ENCODE peak calls at places on chromosomes 7 and 10, in ten cellular contexts. P, B, L, E, N, C, W, I, M and T are unnamed samples.

GRCh38 chr10:120746016-120746755 is 105.0 kb upstream of the WDR11 start:
- DNase-seq in P (no peak), B (peak; percentile 7), L (no peak), E (no peak), N (no peak), C (peak; percentile 38), W (no peak), I (no peak), M (no peak), T (no peak)

GRCh38 chr7:111011500-111011899 is 79.4 kb upstream of the LRRN3 start:
- DNase-seq in P (no peak), B (peak; percentile 4), L (peak; percentile 38), E (no peak), N (peak; percentile 33), C (no peak), W (no peak), I (no peak), M (no peak), T (peak; percentile 16)

GRCh38 chr10:11397077-11397476 is 214.4 kb downstream of the USP6NL start:
- DNase-seq in P (no peak), B (no peak), L (no peak), E (no peak), N (no peak), C (no peak), W (no peak), I (no peak), M (no peak), T (no peak)

GRCh38 chr7:51366930-51367613 is 50.5 kb upstream of the COBL start:
- DNase-seq in P (peak; percentile 61), B (peak; percentile 46), L (peak; percentile 54), E (no peak), N (peak; percentile 62), C (peak; percentile 30), W (no peak), I (peak; percentile 36), M (peak; percentile 25), T (peak; percentile 75)

GRCh38 chr10:114064151-114065045 is 20.7 kb downstream of the ADRB1 start:
- DNase-seq in P (no peak), B (no peak), L (no peak), E (no peak), N (no peak), C (no peak), W (no peak), I (no peak), M (no peak), T (no peak)

GRCh38 chr7:116591202-116592040 is 66.6 kb downstream of the CAV1 start:
- DNase-seq in P (no peak), B (peak; percentile 64), L (peak; percentile 60), E (no peak), N (peak; percentile 46), C (no peak), W (no peak), I (no peak), M (no peak), T (peak; percentile 74)

GRCh38 chr10:14074062-14074884 is 256.5 kb downstream of the FRMD4A start:
- DNase-seq in P (peak; percentile 88), B (peak; percentile 100), L (peak; percentile 100), E (peak; percentile 94), N (peak; percentile 97), C (no peak), W (no peak), I (no peak), M (peak; percentile 73), T (peak; percentile 95)

GRCh38 chr10:96281444-96282029 is 10.2 kb upstream of the BLNK start:
- DNase-seq in P (no peak), B (peak; percentile 54), L (no peak), E (no peak), N (no peak), C (no peak), W (no peak), I (no peak), M (no peak), T (no peak)

GRCh38 chr10:1605999-1606940 is 131.1 kb downstream of the ADARB2 start:
- DNase-seq in P (no peak), B (no peak), L (no peak), E (no peak), N (no peak), C (no peak), W (no peak), I (no peak), M (no peak), T (no peak)

GRCh38 chr7:104137971-104138370 is 69.8 kb downstream of the ORC5 start:
- DNase-seq in P (no peak), B (peak; percentile 41), L (peak; percentile 52), E (peak; percentile 11), N (no peak), C (no peak), W (no peak), I (no peak), M (no peak), T (peak; percentile 51)

GRCh38 chr10:43884516-43885105 is 235.9 kb upstream of the ZNF32 start:
- DNase-seq in P (no peak), B (no peak), L (no peak), E (no peak), N (no peak), C (no peak), W (no peak), I (no peak), M (no peak), T (no peak)

GRCh38 chr7:64630496-64630895 is 35.4 kb upstream of the ZNF107 start:
- DNase-seq in P (no peak), B (no peak), L (peak; percentile 57), E (no peak), N (no peak), C (no peak), W (no peak), I (no peak), M (no peak), T (peak; percentile 17)

GRCh38 chr10:53209941-53210611 is 437.5 kb upstream of the MBL2 start:
- DNase-seq in P (peak; percentile 33), B (peak; percentile 60), L (peak; percentile 37), E (peak; percentile 13), N (peak; percentile 49), C (no peak), W (no peak), I (no peak), M (no peak), T (peak; percentile 97)

GRCh38 chr10:73810735-73811465 is 498 bp downstream of the NDST2 start:
- DNase-seq in P (no peak), B (peak; percentile 8), L (peak; percentile 51), E (no peak), N (no peak), C (peak; percentile 50), W (peak; percentile 19), I (peak; percentile 28), M (peak; percentile 64), T (peak; percentile 68)

GRCh38 chr10:133264455-133264854 is 12.2 kb downstream of the ADAM8 start:
- DNase-seq in P (no peak), B (no peak), L (no peak), E (no peak), N (peak; percentile 18), C (peak; percentile 56), W (no peak), I (no peak), M (peak; percentile 70), T (peak; percentile 15)

GRCh38 chr10:46543379-46544014 is 13.0 kb downstream of the GPRIN2 start:
- DNase-seq in P (no peak), B (no peak), L (no peak), E (no peak), N (no peak), C (no peak), W (no peak), I (no peak), M (peak; percentile 15), T (no peak)

GRCh38 chr7:24244554-24244953 is 39.4 kb upstream of the NPY start:
- DNase-seq in P (no peak), B (no peak), L (no peak), E (no peak), N (no peak), C (no peak), W (no peak), I (no peak), M (no peak), T (no peak)

GRCh38 chr7:130674456-130674855 is 5.9 kb upstream of the COPG2 start:
- DNase-seq in P (no peak), B (no peak), L (no peak), E (no peak), N (no peak), C (no peak), W (no peak), I (no peak), M (no peak), T (no peak)

GRCh38 chr7:1450987-1451386 is 8.3 kb downstream of the MICALL2 start:
- DNase-seq in P (no peak), B (no peak), L (no peak), E (no peak), N (no peak), C (no peak), W (no peak), I (no peak), M (no peak), T (no peak)

GRCh38 chr10:5291501-5292195 is 73.1 kb upstream of the UCN3 start:
- DNase-seq in P (peak; percentile 77), B (peak; percentile 99), L (peak; percentile 94), E (peak; percentile 65), N (peak; percentile 98), C (peak; percentile 84), W (peak; percentile 41), I (no peak), M (peak; percentile 36), T (peak; percentile 67)

GRCh38 chr7:106840342-106840741 is 24.7 kb upstream of the PIK3CG start:
- DNase-seq in P (no peak), B (peak; percentile 7), L (peak; percentile 88), E (peak; percentile 52), N (peak; percentile 33), C (no peak), W (no peak), I (no peak), M (no peak), T (no peak)

GRCh38 chr10:118998183-118998582 is 31.3 kb upstream of the NANOS1 start:
- DNase-seq in P (no peak), B (no peak), L (no peak), E (no peak), N (no peak), C (no peak), W (no peak), I (no peak), M (no peak), T (no peak)

GRCh38 chr10:132937861-132938260 is 4.5 kb downstream of the CFAP46 start:
- DNase-seq in P (no peak), B (no peak), L (no peak), E (no peak), N (no peak), C (no peak), W (no peak), I (no peak), M (no peak), T (no peak)

GRCh38 chr10:125016123-125016522 is 74.2 kb downstream of the ZRANB1 start:
- DNase-seq in P (no peak), B (no peak), L (no peak), E (no peak), N (no peak), C (no peak), W (no peak), I (no peak), M (no peak), T (no peak)

GRCh38 chr10:125151824-125152634 is 8.3 kb downstream of the CTBP2 start:
- DNase-seq in P (no peak), B (no peak), L (no peak), E (no peak), N (no peak), C (peak; percentile 69), W (no peak), I (no peak), M (peak; percentile 91), T (no peak)

GRCh38 chr7:109295158-109295557 is 725.5 kb downstream of the DNAJB9 start:
- DNase-seq in P (no peak), B (no peak), L (no peak), E (no peak), N (no peak), C (no peak), W (no peak), I (no peak), M (no peak), T (no peak)

GRCh38 chr10:44183667-44184632 is 200.9 kb downstream of the CXCL12 start:
- DNase-seq in P (no peak), B (no peak), L (peak; percentile 18), E (peak; percentile 20), N (peak; percentile 67), C (no peak), W (no peak), I (no peak), M (no peak), T (no peak)

GRCh38 chr7:92833766-92834605 is 2.4 kb downstream of the CDK6 start:
- DNase-seq in P (peak; percentile 52), B (no peak), L (peak; percentile 85), E (no peak), N (peak; percentile 75), C (peak; percentile 89), W (peak; percentile 70), I (peak; percentile 69), M (peak; percentile 90), T (peak; percentile 67)